ENCODE peak calls at places on chromosomes 6 and 20, in five cellular contexts. M is left lung, J is AG04450, P is GM13977, H is breast epithelium. D is an unnamed sample.

GRCh38 chr6:7042056-7042653 is 65.6 kb upstream of the RREB1 start:
- DNase-seq in J (no peak), H (peak; percentile 37), P (no peak), M (peak; percentile 80), D (no peak)

GRCh38 chr6:164370773-164371172 is 938.6 kb downstream of the C6orf118 start:
- DNase-seq in M (no peak), H (no peak), P (no peak), J (no peak), D (no peak)

GRCh38 chr20:64053841-64054661 is 4.6 kb upstream of the SOX18 start:
- DNase-seq in J (no peak), P (peak; percentile 64), M (no peak), H (no peak), D (no peak)

GRCh38 chr20:51259455-51259854 is 236.5 kb upstream of the KCNG1 start:
- DNase-seq in H (no peak), P (no peak), M (no peak), J (no peak), D (no peak)

GRCh38 chr20:33518071-33518470 is 28.2 kb downstream of the CBFA2T2 start:
- DNase-seq in M (no peak), H (no peak), P (no peak), J (no peak), D (no peak)

GRCh38 chr6:41170547-41171160 is 7.7 kb upstream of the TREM2 start:
- DNase-seq in H (no peak), J (no peak), P (no peak), M (no peak), D (no peak)

GRCh38 chr6:19322691-19323470 is 514.3 kb upstream of the ID4 start:
- DNase-seq in H (peak; percentile 31), J (no peak), P (no peak), M (no peak), D (no peak)

GRCh38 chr6:89260832-89261231 is 43.7 kb upstream of the GABRR1 start:
- DNase-seq in H (no peak), M (no peak), P (no peak), J (no peak), D (no peak)

GRCh38 chr6:13604546-13605416 is 10.4 kb upstream of the NOL7 start:
- DNase-seq in M (no peak), P (no peak), H (no peak), J (no peak), D (no peak)

GRCh38 chr20:23078994-23079364 is 7.1 kb downstream of the CD93 start:
- DNase-seq in M (no peak), J (no peak), P (no peak), H (no peak), D (no peak)
- TF ChIP-seq CTCF in M (no peak), J (peak; percentile 10), P (peak; percentile 52), H (no peak), D (no peak)

DNA sequence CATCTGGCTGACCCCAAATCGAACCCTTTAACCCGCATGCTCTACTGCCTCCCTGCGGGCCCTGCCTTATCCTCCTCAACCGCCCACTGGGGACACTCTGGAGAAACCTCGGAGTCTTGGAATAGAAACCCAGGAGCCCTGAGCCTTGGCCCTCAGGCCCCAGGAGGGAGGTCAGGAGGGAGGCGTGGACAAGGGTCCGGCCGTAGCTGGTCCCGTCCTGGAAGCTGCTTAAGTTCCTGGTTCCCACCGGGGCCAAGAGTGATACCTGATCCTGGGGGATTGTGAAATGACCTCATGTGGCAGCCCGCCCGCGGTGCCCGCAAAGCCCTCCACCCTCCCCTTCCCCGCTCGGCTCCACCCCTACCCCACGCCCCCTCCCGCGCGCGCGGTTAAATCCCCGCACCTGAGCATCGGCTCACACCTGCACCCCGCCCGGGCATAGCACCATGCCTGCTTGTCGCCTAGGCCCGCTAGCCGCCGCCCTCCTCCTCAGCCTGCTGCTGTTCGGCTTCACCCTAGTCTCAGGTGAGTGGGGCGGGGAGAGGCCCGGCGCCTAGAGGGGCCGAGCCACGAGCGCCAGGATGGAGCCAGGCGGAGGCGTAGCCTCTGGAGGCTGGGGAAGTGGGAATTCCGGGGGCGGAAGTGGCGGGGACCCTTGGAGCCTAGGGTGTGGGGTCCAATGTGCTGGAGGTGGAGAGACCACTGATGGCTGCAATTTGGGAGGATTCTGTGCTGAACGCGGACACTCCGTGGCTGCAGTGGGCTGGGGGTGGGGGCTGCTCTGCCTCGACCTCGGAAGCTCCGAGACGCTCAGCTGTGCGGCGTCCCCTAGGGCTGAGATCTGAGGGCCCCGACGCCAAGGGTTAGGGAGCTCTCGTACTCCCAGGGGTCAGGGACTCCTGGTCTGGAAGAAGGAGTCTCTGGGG is at the start of gene WFDC2:
- DNase-seq in M (peak; percentile 86), H (peak; percentile 37), P (no peak), J (no peak), D (no peak)
- TF ChIP-seq CTCF in M (no peak), H (no peak), P (no peak), J (no peak), D (no peak)

DNA sequence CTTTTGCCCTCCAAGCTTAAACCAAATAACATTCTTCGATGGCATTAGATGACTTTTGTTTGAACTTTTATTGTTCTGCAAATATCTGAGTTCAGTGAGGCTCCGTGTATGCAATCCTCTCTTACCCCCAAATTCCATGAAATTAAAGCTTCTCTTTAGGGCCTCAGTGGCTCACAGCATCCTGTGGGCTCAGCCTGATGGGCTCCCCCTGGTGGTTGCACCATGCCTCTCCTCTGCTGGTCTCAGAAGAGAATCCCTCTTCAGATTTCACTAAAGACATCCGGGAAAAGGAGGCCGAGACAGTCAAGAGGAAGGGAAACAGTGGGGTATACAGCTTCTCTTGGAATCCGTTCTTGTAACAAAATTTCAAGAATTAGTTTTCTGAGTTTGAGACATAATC is 331.6 kb upstream of the NT5E start:
- DNase-seq in P (no peak), H (no peak), J (no peak), M (no peak), D (no peak)
- TF ChIP-seq CTCF in P (peak; percentile 14), H (no peak), J (peak; percentile 1), M (no peak), D (no peak)

GRCh38 chr20:1555952-1556351 is 1.6 kb downstream of the SIRPD start:
- DNase-seq in M (no peak), H (no peak), J (no peak), P (no peak), D (no peak)
- TF ChIP-seq CTCF in M (no peak), H (no peak), J (no peak), P (peak; percentile 17), D (no peak)

GRCh38 chr6:160240691-160241084 is 17.9 kb downstream of the SLC22A2 start:
- DNase-seq in P (no peak), M (no peak), J (no peak), H (no peak), D (no peak)
- TF ChIP-seq CTCF in P (no peak), M (no peak), J (no peak), H (no peak), D (no peak)

D was measured in omental fat pad.